ENCODE peak calls at places on chromosomes 3 and 15, in five cellular contexts. Q is HepG2, P is SK-N-SH, K is K562, B is GM12878. N is an unnamed sample.

GRCh38 chr15:41506796-41507341 is 6.8 kb downstream of the LTK start:
- DNase-seq in Q (no peak), K (no peak), B (no peak), P (no peak), N (no peak)

GRCh38 chr15:78405336-78405924 is 32.6 kb upstream of the IREB2 start:
- DNase-seq in B (no peak), Q (no peak), P (no peak), K (no peak), N (no peak)

GRCh38 chr15:70772402-70772801 is 9.0 kb upstream of the UACA start:
- DNase-seq in K (no peak), P (no peak), B (no peak), Q (no peak), N (no peak)

GRCh38 chr15:29677871-29678431 is 144.3 kb downstream of the TJP1 start:
- DNase-seq in Q (no peak), K (no peak), B (no peak), P (no peak), N (no peak)

GRCh38 chr3:45872569-45872968 is 13.8 kb upstream of the CCR9 start:
- DNase-seq in B (no peak), K (no peak), P (no peak), Q (no peak), N (no peak)

GRCh38 chr15:47184405-47185221 is 532.7 kb upstream of the SEMA6D start:
- DNase-seq in Q (no peak), B (no peak), K (no peak), P (peak), N (no peak)

GRCh38 chr3:103909395-103909794 is 1457.3 kb upstream of the ALCAM start:
- DNase-seq in P (no peak), Q (no peak), K (no peak), B (no peak), N (no peak)

GRCh38 chr15:73190189-73190601 is 137.9 kb downstream of the NEO1 start:
- DNase-seq in K (peak), B (no peak), P (no peak), Q (no peak), N (no peak)

GRCh38 chr3:107206141-107206540 is 171.1 kb upstream of the CCDC54 start:
- DNase-seq in K (peak), Q (peak), B (no peak), P (peak), N (peak)

GRCh38 chr3:8980756-8981257 is 17.5 kb upstream of the RAD18 start:
- DNase-seq in K (no peak), B (no peak), P (no peak), Q (no peak), N (no peak)
- TF ChIP-seq GABPA in K (no peak), B (no peak), P (no peak), Q (no peak), N (no peak)

GRCh38 chr3:11438636-11439035 is 166.4 kb downstream of the ATG7 start:
- DNase-seq in K (no peak), Q (no peak), P (no peak), B (no peak), N (no peak)
- TF ChIP-seq GABPA in K (no peak), Q (no peak), P (no peak), B (no peak), N (no peak)

DNA sequence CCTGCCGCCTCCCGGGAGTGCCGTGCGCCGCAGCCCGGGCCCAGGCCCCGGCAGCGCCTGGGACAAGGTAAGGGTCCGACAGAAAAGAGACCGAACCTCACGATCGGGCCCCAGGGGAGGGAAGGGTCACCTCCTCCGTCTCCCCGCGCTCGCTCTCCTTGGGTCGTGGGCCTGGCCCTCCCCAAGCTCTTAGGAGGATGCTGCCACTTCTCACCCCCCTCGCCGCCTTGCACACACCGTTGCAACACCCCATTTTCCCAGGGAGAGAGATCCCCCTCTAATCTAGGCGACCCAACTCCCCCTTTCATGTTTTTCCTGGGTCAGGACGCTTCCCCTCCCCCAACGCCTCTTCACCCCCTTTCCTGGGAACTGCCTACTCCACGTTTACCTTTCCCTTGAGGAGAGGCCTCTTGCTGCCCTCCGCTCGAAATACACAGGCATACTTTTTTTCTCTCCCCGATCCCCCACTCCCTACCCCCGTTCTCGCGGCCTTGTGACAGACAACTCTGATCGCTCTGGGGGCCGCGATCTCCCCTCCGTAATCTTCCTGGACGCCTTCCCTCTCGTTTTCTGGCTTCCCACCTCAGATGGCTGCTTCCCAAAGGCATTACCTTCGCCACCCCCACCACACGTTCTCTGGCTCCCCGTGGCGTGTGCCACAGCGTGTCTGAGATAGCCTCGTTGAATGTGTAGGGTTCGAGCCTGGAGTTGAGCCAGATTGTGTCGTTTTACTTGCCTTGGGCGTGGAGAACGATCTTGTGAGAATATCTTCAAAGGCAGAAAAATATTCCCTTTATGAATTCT is 698 bp downstream of the SETD5 start:
- DNase-seq in B (no peak), P (peak), K (peak), Q (peak), N (peak)
- TF ChIP-seq GABPA in B (no peak), P (no peak), K (no peak), Q (no peak), N (no peak)

GRCh38 chr3:121269389-121269788 is 276.4 kb downstream of the POLQ start:
- DNase-seq in B (no peak), K (no peak), P (no peak), Q (no peak), N (no peak)

GRCh38 chr3:121274411-121274810 is 271.4 kb downstream of the POLQ start:
- DNase-seq in K (no peak), P (no peak), B (no peak), Q (no peak), N (no peak)
- TF ChIP-seq GABPA in K (no peak), P (no peak), B (no peak), Q (no peak), N (no peak)

GRCh38 chr3:158057666-158058065 is 48.6 kb downstream of the SHOX2 start:
- DNase-seq in P (no peak), B (no peak), Q (no peak), K (no peak), N (no peak)

GRCh38 chr3:158053386-158053785 is 52.8 kb downstream of the SHOX2 start:
- DNase-seq in Q (no peak), P (no peak), B (no peak), K (no peak), N (no peak)

DNA sequence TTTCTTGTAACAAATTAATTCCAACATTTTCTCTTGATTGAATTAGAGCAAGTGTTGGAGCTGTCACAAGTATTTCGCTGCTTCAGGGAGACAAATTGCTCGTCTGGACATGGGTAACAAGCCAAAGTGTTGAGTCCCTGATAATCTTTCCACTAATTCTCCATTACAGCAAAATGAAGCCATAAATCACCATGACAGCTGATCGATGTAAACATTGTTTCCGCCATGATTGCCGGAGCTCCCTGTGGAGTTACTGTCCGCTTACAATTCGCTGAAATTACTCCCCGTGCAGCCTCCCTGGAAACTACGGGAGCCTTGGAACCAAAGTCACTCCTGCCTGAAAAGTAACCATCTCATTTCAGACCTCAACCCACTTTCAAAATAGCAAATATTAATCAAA is 47.4 kb downstream of the SHOX2 start:
- DNase-seq in P (no peak), B (no peak), K (no peak), Q (no peak), N (no peak)
- TF ChIP-seq GABPA in P (no peak), B (no peak), K (no peak), Q (no peak), N (no peak)

DNA sequence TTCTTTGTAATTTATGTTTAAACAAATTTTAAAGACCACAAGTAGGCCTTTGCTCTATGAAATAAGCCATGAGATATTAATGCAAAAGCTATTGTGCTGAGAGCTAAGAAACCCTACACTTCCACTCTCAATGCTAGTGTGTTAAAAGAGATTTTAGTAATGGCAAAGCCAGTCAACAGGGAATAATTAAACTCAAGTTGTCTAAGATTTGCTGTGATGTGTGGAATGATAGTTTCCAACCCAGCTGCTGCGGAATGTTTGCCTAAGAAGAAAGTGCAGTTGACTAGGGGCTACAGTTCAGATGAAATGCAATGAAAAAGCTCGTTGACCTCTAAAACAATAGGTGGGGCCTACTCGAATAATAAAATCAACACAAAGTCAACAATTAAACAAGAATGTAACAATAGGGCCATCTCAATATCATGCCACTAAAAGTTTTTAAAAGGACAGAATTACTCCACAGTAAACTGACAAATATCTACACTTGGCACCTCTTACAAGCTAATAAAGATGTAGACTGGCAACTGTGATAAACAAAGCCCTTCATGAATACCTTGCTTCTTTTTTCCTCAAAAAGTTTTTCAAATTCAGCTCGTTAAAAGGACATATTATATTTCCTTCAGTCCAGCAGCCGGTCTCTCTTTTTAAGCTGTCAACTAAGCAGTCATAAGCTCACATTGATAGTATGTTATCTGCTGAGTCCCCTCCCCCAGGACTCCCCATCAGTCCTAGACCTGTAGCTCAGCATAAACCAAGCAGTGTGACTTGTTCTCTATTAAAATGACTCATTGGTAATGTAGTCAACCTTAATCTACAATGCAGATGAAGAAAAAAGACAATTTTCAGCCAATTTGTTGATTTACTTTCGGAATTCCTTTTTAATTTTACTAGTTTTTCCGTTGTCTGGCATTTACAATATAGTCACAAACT is 484.1 kb downstream of the MECOM start:
- DNase-seq in P (no peak), K (no peak), Q (no peak), B (no peak), N (no peak)
- TF ChIP-seq GABPA in P (no peak), K (no peak), Q (no peak), B (no peak), N (no peak)

DNA sequence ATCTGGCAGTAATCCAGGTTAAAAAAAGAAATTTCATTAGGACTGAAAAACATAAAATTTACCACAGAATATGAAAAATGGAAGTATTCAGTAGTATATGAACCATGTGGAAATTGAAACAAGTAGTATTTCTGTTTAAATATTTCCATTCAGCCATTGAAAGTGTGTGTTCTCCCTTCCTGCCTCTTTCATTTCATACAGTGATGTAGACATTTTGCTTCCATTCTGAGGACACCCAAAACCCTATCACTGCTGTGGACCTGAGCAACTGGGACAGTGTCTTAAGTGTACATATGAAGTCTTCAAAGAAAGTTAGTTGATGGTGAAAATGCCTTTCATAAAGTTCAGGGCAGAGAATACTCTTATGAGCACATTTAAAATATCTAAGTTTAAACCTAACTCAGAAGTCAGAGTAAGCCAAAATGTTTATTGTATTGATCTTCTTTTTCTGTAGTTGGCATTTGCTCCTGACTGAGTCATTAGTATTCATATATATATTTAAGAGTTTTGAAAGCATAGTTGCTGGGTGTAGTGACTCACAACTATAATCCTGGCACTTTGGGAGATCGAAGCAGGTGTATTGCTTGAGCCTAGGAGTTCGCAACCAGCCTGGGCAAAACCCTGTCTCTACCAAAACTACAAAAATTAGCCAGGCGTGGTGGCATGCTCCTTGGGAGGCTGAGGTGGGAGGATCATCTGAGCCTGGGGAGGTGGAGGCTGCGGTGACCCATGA is 198.8 kb downstream of the KLHL25 start:
- DNase-seq in B (no peak), Q (no peak), K (no peak), P (no peak), N (no peak)
- TF ChIP-seq GABPA in B (no peak), Q (no peak), K (no peak), P (no peak), N (no peak)

DNA sequence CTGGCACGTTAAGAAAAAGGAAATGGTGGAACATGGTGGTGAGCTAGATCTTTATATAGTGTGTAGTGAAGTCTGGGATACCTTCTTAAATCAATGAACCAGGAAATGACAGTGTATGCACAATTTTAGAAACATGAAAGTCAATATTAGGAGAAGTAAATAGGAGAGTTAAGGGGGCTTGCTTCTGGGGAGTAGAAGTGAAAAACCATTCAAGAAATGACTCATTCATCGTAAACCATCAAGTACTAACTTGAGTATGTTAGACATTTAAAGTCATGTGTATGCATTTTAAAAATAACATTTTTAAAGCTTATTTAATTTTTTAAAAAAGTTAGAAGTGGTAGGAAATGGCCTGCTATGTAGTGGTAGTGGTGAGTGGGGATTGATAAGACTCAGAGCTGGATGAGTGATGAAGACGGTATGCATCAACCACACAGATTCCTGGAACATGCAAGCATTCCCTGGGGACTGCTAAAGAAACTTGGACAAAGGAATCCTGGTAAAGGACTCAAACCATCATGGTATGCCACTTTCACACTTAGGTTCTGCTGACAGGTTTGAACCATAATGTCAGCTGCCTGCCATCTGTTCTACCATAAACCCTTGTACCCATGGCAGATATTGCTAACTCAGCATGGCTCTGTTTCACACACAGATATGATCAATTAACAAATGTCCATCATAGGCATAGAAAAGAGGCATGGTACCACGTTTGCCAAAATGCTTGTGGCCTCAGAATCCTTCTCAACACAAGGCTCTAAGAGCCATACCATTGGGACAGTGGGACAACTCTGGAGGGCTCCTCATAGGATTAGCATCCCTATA is 28.9 kb upstream of the MITF start:
- DNase-seq in B (no peak), Q (no peak), K (no peak), P (no peak), N (no peak)
- TF ChIP-seq GABPA in B (no peak), Q (no peak), K (no peak), P (no peak), N (no peak)

GRCh38 chr15:56972426-56972825 is 54.0 kb downstream of the TCF12 start:
- DNase-seq in K (peak), P (no peak), B (no peak), Q (no peak), N (no peak)
- TF ChIP-seq GABPA in K (no peak), P (no peak), B (no peak), Q (no peak), N (no peak)

N was measured in HL-60.